ENCODE peak calls at places on chromosomes 2 and 18, in six cellular contexts. R is AG04450, N is neuronal stem cell, E is IMR-90, K is right lobe of liver, J is upper lobe of right lung. F is an unnamed sample.

GRCh38 chr18:75261430-75262223 is 51.0 kb downstream of the TSHZ1 start:
- DNase-seq in R (no peak), N (no peak), E (no peak), K (no peak), J (no peak), F (no peak)

GRCh38 chr2:197306691-197307030 is 3.9 kb downstream of the ANKRD44 start:
- DNase-seq in R (no peak), N (no peak), E (no peak), K (peak; percentile 58), J (peak; percentile 63), F (peak; percentile 86)

GRCh38 chr18:74501386-74501785 is 5.2 kb downstream of the CNDP2 start:
- DNase-seq in R (no peak), N (no peak), E (no peak), K (no peak), J (no peak), F (no peak)

GRCh38 chr2:72931280-72931910 is 14.1 kb downstream of the EMX1 start:
- DNase-seq in R (peak; percentile 6), N (no peak), E (peak; percentile 59), K (peak; percentile 10), J (peak; percentile 55), F (peak; percentile 72)

GRCh38 chr2:235793163-235793752 is 299.4 kb downstream of the AGAP1 start:
- DNase-seq in R (no peak), N (no peak), E (peak; percentile 24), K (no peak), J (no peak), F (no peak)

GRCh38 chr2:52668752-52669151 is 1098.9 kb upstream of the CHAC2 start:
- DNase-seq in R (no peak), N (no peak), E (no peak), K (no peak), J (no peak), F (no peak)

GRCh38 chr2:164841719-164842623 is at the start of gene COBLL1:
- DNase-seq in R (no peak), N (peak; percentile 79), E (peak; percentile 41), K (peak; percentile 84), J (peak; percentile 92), F (peak; percentile 91)

GRCh38 chr2:199738723-199739412 is 112.1 kb downstream of the FTCDNL1 start:
- DNase-seq in R (peak; percentile 37), N (no peak), E (peak; percentile 70), K (no peak), J (no peak), F (no peak)

GRCh38 chr2:85106489-85107180 is 26.6 kb upstream of the TCF7L1 start:
- DNase-seq in R (peak; percentile 47), N (no peak), E (peak; percentile 87), K (no peak), J (no peak), F (no peak)

GRCh38 chr18:70172225-70172624 is 33.3 kb downstream of the RTTN start:
- DNase-seq in R (no peak), N (no peak), E (peak; percentile 39), K (no peak), J (no peak), F (no peak)

GRCh38 chr2:39703473-39703872 is 37.8 kb downstream of the TMEM178A start:
- DNase-seq in R (no peak), N (no peak), E (no peak), K (no peak), J (no peak), F (no peak)

DNA sequence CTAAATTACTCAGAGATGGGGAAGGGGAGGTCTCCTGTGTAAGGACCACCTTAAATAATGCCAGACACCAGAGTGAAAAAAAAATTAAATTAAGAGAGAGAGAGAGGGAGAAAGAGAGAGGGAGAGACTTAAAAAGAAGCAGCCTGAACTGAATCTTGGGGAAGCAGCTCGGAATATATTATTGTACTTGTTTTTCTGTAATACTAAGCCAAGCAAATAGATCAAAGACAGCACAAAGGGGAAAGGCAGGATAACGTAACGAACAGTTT is 4.6 kb downstream of the ZEB2 start:
- DNase-seq in R (no peak), N (no peak), E (peak; percentile 59), K (no peak), J (no peak), F (no peak)
- H3K9me3 ChIP-seq in R (no peaks in the 10 kb centered on the region), N (no peaks in the 10 kb centered on the region), E (no peaks in the 10 kb centered on the region), K (no peaks in the 10 kb centered on the region), J (no peaks in the 10 kb centered on the region), F (no peaks in the 10 kb centered on the region)

DNA sequence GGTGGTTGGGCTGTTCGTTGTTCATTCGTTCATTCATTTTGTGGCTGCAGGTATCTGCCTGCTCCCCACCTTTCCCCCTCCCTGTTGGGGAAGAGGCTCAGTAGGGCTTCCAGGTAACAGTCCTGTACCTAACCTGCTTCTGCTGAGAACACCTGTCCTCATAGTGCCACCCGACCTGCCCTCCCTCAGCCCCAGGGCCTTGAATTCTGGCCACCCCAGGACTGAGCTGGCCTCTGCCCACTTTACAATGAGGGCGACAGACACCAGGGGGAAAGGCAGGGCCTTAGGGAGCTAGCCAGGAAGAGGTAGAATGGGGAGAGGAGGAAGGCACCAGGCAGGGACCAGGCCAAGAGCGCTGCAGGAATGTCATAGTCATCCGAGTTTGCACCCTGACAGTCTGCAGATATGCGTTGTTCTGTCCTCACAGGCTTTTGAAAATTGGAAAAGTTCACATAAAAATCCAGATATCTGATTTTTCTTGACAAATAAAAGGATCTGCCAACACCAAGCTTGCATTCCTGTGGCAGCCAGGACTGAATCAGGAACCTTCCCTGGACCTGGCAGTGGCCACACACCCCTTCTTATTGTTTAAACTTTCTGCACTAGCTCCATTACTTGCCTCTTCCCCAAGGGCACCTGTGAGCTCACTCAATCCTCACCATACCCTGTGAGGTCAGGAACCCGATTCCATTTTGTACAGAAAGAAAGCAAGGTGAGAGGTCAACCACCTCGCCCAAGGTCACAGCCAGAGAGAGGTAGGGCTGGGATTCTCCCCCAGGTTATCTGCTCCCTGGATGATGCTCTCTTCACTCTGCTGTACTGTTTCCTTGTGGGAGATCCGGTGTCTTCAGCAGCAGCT is 35.3 kb upstream of the MRPL33 start:
- DNase-seq in R (no peak), N (no peak), E (no peak), K (no peak), J (no peak), F (no peak)
- H3K9me3 ChIP-seq in R (no peaks in the 10 kb centered on the region), N (no peaks in the 10 kb centered on the region), E (no peaks in the 10 kb centered on the region), K (no peaks in the 10 kb centered on the region), J (no peaks in the 10 kb centered on the region), F (no peaks in the 10 kb centered on the region)

GRCh38 chr2:226174390-226174789 is 625.2 kb downstream of the IRS1 start:
- DNase-seq in R (no peak), N (no peak), E (no peak), K (no peak), J (no peak), F (no peak)

GRCh38 chr2:226179010-226179409 is 620.6 kb downstream of the IRS1 start:
- DNase-seq in R (no peak), N (no peak), E (no peak), K (no peak), J (no peak), F (no peak)

GRCh38 chr2:226172939-226173338 is 626.7 kb downstream of the IRS1 start:
- DNase-seq in R (no peak), N (no peak), E (no peak), K (no peak), J (no peak), F (no peak)

GRCh38 chr2:226180485-226180884 is 619.1 kb downstream of the IRS1 start:
- DNase-seq in R (no peak), N (no peak), E (no peak), K (no peak), J (no peak), F (no peak)

GRCh38 chr2:226176298-226176984 is 623.2 kb downstream of the IRS1 start:
- DNase-seq in R (no peak), N (no peak), E (no peak), K (no peak), J (no peak), F (no peak)
- H3K9me3 ChIP-seq in R (peaks cover 26% of the 10 kb centered on the region), N (peaks cover 2% of the 10 kb centered on the region), E (peaks cover 21% of the 10 kb centered on the region), K (no peaks in the 10 kb centered on the region), J (peaks cover 14% of the 10 kb centered on the region), F (peaks cover 4% of the 10 kb centered on the region)

GRCh38 chr2:173299764-173300163 is 54.9 kb upstream of the CDCA7 start:
- DNase-seq in R (no peak), N (no peak), E (no peak), K (no peak), J (no peak), F (no peak)

GRCh38 chr2:173300458-173300857 is 54.2 kb upstream of the CDCA7 start:
- DNase-seq in R (no peak), N (no peak), E (no peak), K (no peak), J (no peak), F (no peak)

GRCh38 chr2:173298536-173299097 is 56.1 kb upstream of the CDCA7 start:
- DNase-seq in R (no peak), N (no peak), E (no peak), K (no peak), J (no peak), F (no peak)

GRCh38 chr2:173291412-173291811 is 63.3 kb upstream of the CDCA7 start:
- DNase-seq in R (no peak), N (no peak), E (no peak), K (no peak), J (no peak), F (no peak)

DNA sequence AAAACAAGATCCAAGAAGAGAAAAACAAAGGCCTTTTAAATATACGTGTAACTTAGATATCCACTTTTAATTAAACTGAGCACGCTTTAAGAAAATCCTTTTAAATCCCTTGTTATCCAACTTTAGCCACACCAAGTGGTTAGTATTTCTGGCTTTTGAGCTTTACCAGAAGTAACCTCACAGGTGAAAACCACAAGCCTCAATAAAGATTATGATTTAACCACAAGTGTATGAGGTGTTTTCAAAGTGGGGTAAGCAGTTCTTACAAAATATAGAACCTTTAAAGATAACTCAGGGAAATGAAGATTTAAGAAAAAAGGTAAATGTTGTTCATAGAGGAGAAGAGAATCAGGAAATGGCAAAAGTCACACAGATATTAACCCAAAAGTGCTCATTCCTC is 58.4 kb upstream of the CDCA7 start:
- DNase-seq in R (no peak), N (no peak), E (no peak), K (no peak), J (no peak), F (no peak)
- H3K9me3 ChIP-seq in R (peaks cover 30% of the 10 kb centered on the region), N (peaks cover 18% of the 10 kb centered on the region), E (peaks cover 25% of the 10 kb centered on the region), K (no peaks in the 10 kb centered on the region), J (peaks cover 12% of the 10 kb centered on the region), F (peaks cover 8% of the 10 kb centered on the region)

DNA sequence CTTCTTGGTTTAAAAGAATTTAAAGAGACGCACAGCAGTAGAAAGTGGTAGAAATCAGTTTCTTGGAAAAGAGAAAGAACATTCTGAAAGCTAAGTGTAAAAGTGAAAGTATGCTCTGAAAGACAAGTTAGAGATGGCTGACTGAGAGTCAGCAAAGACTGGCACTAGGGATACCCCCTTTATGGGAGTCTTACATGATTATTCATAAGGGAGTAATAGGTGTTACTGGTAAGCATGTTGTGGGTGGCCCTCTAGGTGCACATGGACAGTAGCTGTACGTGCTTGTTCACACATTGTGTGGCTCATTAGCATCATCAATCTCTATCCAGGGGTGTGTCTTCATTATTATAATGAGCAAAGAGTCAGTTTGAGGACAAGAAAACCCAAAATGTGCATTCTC is 816.2 kb downstream of the CBLN2 start:
- DNase-seq in R (no peak), N (no peak), E (no peak), K (no peak), J (no peak), F (no peak)
- H3K9me3 ChIP-seq in R (no peaks in the 10 kb centered on the region), N (no peaks in the 10 kb centered on the region), E (peaks cover 5% of the 10 kb centered on the region), K (no peaks in the 10 kb centered on the region), J (no peaks in the 10 kb centered on the region), F (peaks cover 1% of the 10 kb centered on the region)

GRCh38 chr18:8758466-8758865 is 53.1 kb downstream of the MTCL1 start:
- DNase-seq in R (no peak), N (no peak), E (no peak), K (no peak), J (no peak), F (no peak)
- H3K9me3 ChIP-seq in R (peaks cover 6% of the 10 kb centered on the region), N (peaks cover 3% of the 10 kb centered on the region), E (no peaks in the 10 kb centered on the region), K (no peaks in the 10 kb centered on the region), J (no peaks in the 10 kb centered on the region), F (no peaks in the 10 kb centered on the region)

F was measured in aorta.